ENCODE peak calls at places on chromosomes 4 and X, in seven cellular contexts. Z is IMR-90, H is tibial artery, E is astrocyte, J is pancreas, U is fibroblast of lung, N is right lobe of liver. R is an unnamed sample.

GRCh38 chr4:100356172-100356571 is 161.7 kb downstream of the EMCN start:
- DNase-seq in H (no peak), Z (no peak), J (no peak), U (no peak), N (no peak), E (no peak), R (no peak)

GRCh38 chrX:153499876-153500275 is 5.1 kb downstream of the BGN start:
- DNase-seq in U (no peak), E (no peak), H (peak; percentile 84), Z (no peak), N (no peak), J (no peak), R (no peak)

GRCh38 chrX:140292961-140293360 is 211.9 kb downstream of the SOX3 start:
- DNase-seq in U (no peak), E (no peak), H (no peak), N (no peak), Z (no peak), J (no peak), R (no peak)

GRCh38 chrX:100477949-100478348 is 67.9 kb upstream of the PCDH19 start:
- DNase-seq in J (no peak), Z (no peak), E (no peak), H (no peak), U (no peak), N (no peak), R (no peak)

GRCh38 chr4:86089924-86090323 is 269.9 kb downstream of the MAPK10 start:
- DNase-seq in Z (peak; percentile 10), H (no peak), E (no peak), N (no peak), U (no peak), J (no peak), R (no peak)

GRCh38 chr4:30950737-30951136 is 230.6 kb downstream of the PCDH7 start:
- DNase-seq in H (no peak), E (no peak), J (no peak), Z (no peak), N (no peak), U (no peak), R (no peak)

GRCh38 chr4:107210450-107211239 is 174.5 kb upstream of the DKK2 start:
- DNase-seq in U (peak; percentile 29), E (peak; percentile 16), H (no peak), J (no peak), Z (peak; percentile 36), N (no peak), R (no peak)

GRCh38 chrX:20274121-20274520 is 7.4 kb upstream of the RPS6KA3 start:
- DNase-seq in H (no peak), U (peak; percentile 40), E (peak; percentile 28), N (no peak), J (no peak), Z (no peak), R (no peak)

GRCh38 chrX:10564484-10564883 is 55.9 kb downstream of the MID1 start:
- DNase-seq in N (no peak), U (no peak), J (no peak), E (no peak), H (no peak), Z (no peak), R (no peak)

GRCh38 chrX:103716967-103717366 is 6.3 kb downstream of the TMEM31 start:
- DNase-seq in U (peak; percentile 89), N (no peak), J (no peak), H (no peak), E (peak; percentile 86), Z (peak; percentile 89), R (no peak)

GRCh38 chr4:76562161-76562560 is 127.1 kb downstream of the SHROOM3 start:
- DNase-seq in N (no peak), J (no peak), U (peak; percentile 96), H (no peak), E (peak; percentile 94), Z (peak; percentile 91), R (no peak)

GRCh38 chr4:139617702-139618490 is 47.7 kb upstream of the MGST2 start:
- DNase-seq in J (no peak), E (no peak), N (no peak), H (no peak), Z (no peak), U (no peak), R (no peak)

GRCh38 chr4:22515888-22516541 is at the start of gene ADGRA3:
- DNase-seq in U (peak; percentile 72), N (peak; percentile 86), Z (peak; percentile 51), E (peak; percentile 53), J (peak; percentile 83), H (peak; percentile 87), R (no peak)

GRCh38 chrX:82218361-82218760 is 1016.5 kb downstream of the SH3BGRL start:
- DNase-seq in N (no peak), Z (peak; percentile 0), J (no peak), U (peak; percentile 0), H (no peak), E (no peak), R (no peak)

GRCh38 chr4:78648639-78649363 is 97.2 kb downstream of the ANXA3 start:
- DNase-seq in U (peak; percentile 28), N (no peak), Z (no peak), E (no peak), J (no peak), H (no peak), R (no peak)

GRCh38 chr4:523601-524000 is 24.6 kb downstream of the PIGG start:
- DNase-seq in N (no peak), Z (no peak), E (no peak), H (no peak), U (no peak), J (no peak), R (no peak)

GRCh38 chr4:522911-523443 is 24.0 kb downstream of the PIGG start:
- DNase-seq in N (no peak), H (no peak), Z (no peak), E (no peak), J (no peak), U (no peak), R (no peak)

GRCh38 chr4:519885-520595 is 21.0 kb downstream of the PIGG start:
- DNase-seq in E (no peak), Z (no peak), H (no peak), U (no peak), J (no peak), N (no peak), R (no peak)

GRCh38 chr4:522438-522837 is 23.4 kb downstream of the PIGG start:
- DNase-seq in U (no peak), H (no peak), N (no peak), J (no peak), Z (no peak), E (no peak), R (no peak)

GRCh38 chr4:521636-522330 is 22.8 kb downstream of the PIGG start:
- DNase-seq in N (no peak), H (no peak), Z (no peak), J (no peak), U (no peak), E (no peak), R (no peak)
- H3K36me3 ChIP-seq in N (no peaks in the 10 kb centered on the region), H (peaks cover 96% of the 10 kb centered on the region), Z (peaks cover 63% of the 10 kb centered on the region), J (no peaks in the 10 kb centered on the region), U (peaks cover 28% of the 10 kb centered on the region), E (peaks cover 3% of the 10 kb centered on the region), R (peaks cover 84% of the 10 kb centered on the region)

DNA sequence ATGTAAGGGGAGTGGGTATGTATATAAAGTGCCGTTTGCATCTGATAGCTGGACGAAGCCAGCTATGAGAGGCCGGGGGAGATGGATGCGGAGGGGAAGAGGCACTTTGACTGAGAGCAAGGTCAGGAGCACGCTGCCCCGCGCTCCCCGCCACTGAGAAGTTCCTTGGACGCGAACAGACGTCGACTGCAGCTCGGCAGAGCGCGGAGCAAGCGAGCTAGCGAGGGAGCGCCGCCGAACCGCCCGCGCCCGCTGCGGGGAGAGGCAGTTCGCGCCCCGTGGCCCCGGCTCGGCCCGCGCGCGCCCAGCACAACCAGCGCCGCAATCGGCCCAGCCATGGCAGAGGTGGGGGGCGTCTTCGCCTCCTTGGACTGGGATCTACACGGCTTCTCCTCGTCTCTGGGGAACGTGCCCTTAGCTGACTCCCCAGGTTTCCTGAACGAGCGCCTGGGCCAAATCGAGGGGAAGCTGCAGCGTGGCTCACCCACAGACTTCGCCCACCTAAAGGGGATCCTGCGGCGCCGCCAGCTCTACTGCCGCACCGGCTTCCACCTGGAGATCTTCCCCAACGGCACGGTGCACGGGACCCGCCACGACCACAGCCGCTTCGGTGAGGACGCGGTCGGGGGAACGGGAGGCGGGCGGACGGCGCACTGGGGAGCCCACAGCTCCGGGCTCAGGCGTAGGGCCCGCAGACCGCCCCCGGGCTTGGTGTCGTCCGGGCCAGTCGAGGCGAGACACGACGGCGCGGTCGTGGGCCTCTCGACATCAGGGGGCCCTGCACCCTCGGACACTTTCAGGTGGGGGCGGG is at the start of gene FGF16:
- DNase-seq in E (no peak), H (no peak), N (no peak), Z (no peak), J (no peak), U (no peak), R (no peak)
- H3K4me3 ChIP-seq in E (peak within 1 kb of the TSS; percentile 42), H (peak within 1 kb of the TSS; percentile 53), N (peak within 1 kb of the TSS; percentile 33), Z (no peak within 1 kb of the TSS), J (peak within 1 kb of the TSS; percentile 21), U (peak within 1 kb of the TSS; percentile 12), R (peak within 1 kb of the TSS; percentile 60)

GRCh38 chr4:126776361-126776760 is 856.4 kb upstream of the INTU start:
- DNase-seq in H (no peak), U (no peak), E (no peak), Z (no peak), J (no peak), N (no peak), R (no peak)

GRCh38 chr4:126779001-126779400 is 853.8 kb upstream of the INTU start:
- DNase-seq in U (no peak), J (no peak), Z (no peak), N (no peak), H (no peak), E (no peak), R (no peak)

GRCh38 chr4:126779446-126780166 is 853.2 kb upstream of the INTU start:
- DNase-seq in H (no peak), U (no peak), N (no peak), E (no peak), J (no peak), Z (no peak), R (no peak)

GRCh38 chr4:126777649-126778048 is 855.1 kb upstream of the INTU start:
- DNase-seq in J (no peak), U (peak; percentile 87), N (no peak), E (peak; percentile 83), H (no peak), Z (peak; percentile 94), R (no peak)

DNA sequence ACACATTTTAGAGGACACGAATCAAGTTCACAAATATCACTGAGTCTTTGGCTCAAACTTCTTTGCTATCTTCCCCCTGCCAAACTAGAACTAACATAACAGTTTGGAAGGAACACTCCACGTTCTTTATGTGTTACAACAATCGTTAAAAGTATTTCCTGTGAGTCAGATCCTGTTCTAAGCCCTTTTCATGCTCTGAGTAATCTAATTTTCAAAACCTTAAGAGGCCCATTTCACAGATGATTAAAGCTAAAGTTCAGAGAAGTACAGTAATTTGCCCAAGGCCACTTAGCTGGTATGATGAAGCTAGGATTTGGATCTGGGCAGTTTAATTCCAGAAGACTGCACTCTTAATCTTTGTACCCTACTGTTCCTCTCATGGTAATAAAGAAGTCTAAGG is 854.4 kb upstream of the INTU start:
- DNase-seq in H (no peak), J (no peak), U (peak; percentile 88), N (no peak), Z (peak; percentile 83), E (peak; percentile 84), R (no peak)
- TF ChIP-seq CTCF in H (no peak), J (no peak), U (no peak), N (no peak), Z (no peak), E (no peak), R (no peak)

GRCh38 chr4:9996319-9997110 is 24.8 kb downstream of the SLC2A9 start:
- DNase-seq in H (no peak), U (peak; percentile 17), E (no peak), N (no peak), J (no peak), Z (peak; percentile 45), R (peak; percentile 50)
- H3K36me3 ChIP-seq in H (peaks cover 15% of the 10 kb centered on the region), U (no peaks in the 10 kb centered on the region), E (no peaks in the 10 kb centered on the region), N (no peaks in the 10 kb centered on the region), J (no peaks in the 10 kb centered on the region), Z (no peaks in the 10 kb centered on the region), R (no peaks in the 10 kb centered on the region)

GRCh38 chr4:38672247-38673071 is 8.5 kb downstream of the KLF3 start:
- DNase-seq in U (no peak), J (no peak), H (no peak), E (no peak), N (no peak), Z (no peak), R (no peak)
- H3K4me3 ChIP-seq in U (no peak overlapping the region), J (no peak overlapping the region), H (no peak overlapping the region), E (no peak overlapping the region), N (no peak overlapping the region), Z (no peak overlapping the region), R (peak overlapping the region; percentile 25)

R was measured in ascending aorta.